ENCODE peak calls at places on chromosomes 16 and 17, in four cellular contexts. X is adrenal gland, B is cardiac muscle cell, D is fibroblast of lung. U is an unnamed sample.

GRCh38 chr16:566475-567361 is at the start of gene NHLRC4:
- DNase-seq in X (peak; percentile 90), D (peak; percentile 60), B (peak; percentile 70), U (peak; percentile 63)

GRCh38 chr16:49282690-49283375 is 1.2 kb upstream of the CBLN1 start:
- DNase-seq in D (no peak), B (peak; percentile 76), X (peak; percentile 12), U (no peak)

GRCh38 chr16:27289669-27290068 is 21.1 kb upstream of the NSMCE1 start:
- DNase-seq in X (no peak), D (no peak), B (no peak), U (no peak)

GRCh38 chr17:7854851-7855642 is at the start of gene TMEM88:
- DNase-seq in D (no peak), B (peak; percentile 87), X (peak; percentile 28), U (no peak)

GRCh38 chr17:57552114-57552601 is 192.9 kb downstream of the CCDC182 start:
- DNase-seq in D (peak; percentile 34), X (no peak), B (peak; percentile 48), U (no peak)

GRCh38 chr17:57597531-57598453 is 147.3 kb downstream of the CCDC182 start:
- DNase-seq in D (peak; percentile 89), B (peak; percentile 79), X (peak; percentile 78), U (peak; percentile 85)

GRCh38 chr16:21701271-21701670 is 37.5 kb downstream of the OTOA start:
- DNase-seq in X (no peak), D (no peak), B (no peak), U (peak; percentile 12)

GRCh38 chr16:87350681-87351319 is 32.8 kb downstream of the FBXO31 start:
- DNase-seq in D (peak; percentile 45), X (peak; percentile 55), B (no peak), U (no peak)

GRCh38 chr17:15482476-15482875 is 15.1 kb upstream of the CDRT4 start:
- DNase-seq in D (no peak), B (no peak), X (no peak), U (no peak)

GRCh38 chr17:45906927-45907622 is 12.7 kb downstream of the MAPT start:
- DNase-seq in D (no peak), B (no peak), X (no peak), U (no peak)

GRCh38 chr16:70250748-70251650 is 741 bp downstream of the EXOSC6 start:
- DNase-seq in D (peak; percentile 43), B (peak; percentile 69), X (peak; percentile 70), U (peak; percentile 70)

GRCh38 chr16:4882261-4882632 is 35.0 kb downstream of the UBN1 start:
- DNase-seq in X (no peak), D (peak; percentile 56), B (no peak), U (no peak)

GRCh38 chr17:19386974-19387920 is at the start of gene MFAP4:
- DNase-seq in D (peak; percentile 97), X (peak; percentile 80), B (peak; percentile 58), U (peak; percentile 92)
- H3K4me3 ChIP-seq in D (peak within 1 kb of the TSS; percentile 24), X (no peak within 1 kb of the TSS), B (no peak within 1 kb of the TSS), U (peak within 1 kb of the TSS; percentile 54)

GRCh38 chr16:68892898-68893297 is 49.6 kb downstream of the TANGO6 start:
- DNase-seq in B (no peak), D (no peak), X (no peak), U (no peak)
- H3K4me3 ChIP-seq in B (no peak overlapping the region), D (no peak overlapping the region), X (no peak overlapping the region), U (no peak overlapping the region)

DNA sequence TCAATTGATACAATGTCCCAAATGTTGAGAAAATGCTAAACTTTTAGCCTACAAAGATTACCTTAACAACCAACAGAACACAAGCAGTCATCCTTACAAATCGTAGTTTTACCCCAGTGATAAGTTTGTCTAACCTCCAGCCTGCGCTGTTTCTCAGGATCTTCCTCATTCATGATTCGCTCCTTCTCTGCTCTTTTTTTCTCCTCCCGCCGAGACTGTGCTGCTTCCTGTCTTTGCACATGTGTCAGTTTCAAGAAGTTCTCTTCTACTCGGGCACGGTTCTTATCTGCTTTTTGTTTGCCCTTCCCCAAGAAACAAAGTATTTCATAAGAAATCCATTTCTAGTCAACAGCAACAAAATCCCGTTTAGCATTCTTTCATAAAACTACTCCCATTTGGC is 10.2 kb upstream of the STRADA start:
- DNase-seq in D (no peak), X (no peak), B (no peak), U (no peak)
- H3K4me3 ChIP-seq in D (no peak overlapping the region), X (no peak overlapping the region), B (no peak overlapping the region), U (no peak overlapping the region)

DNA sequence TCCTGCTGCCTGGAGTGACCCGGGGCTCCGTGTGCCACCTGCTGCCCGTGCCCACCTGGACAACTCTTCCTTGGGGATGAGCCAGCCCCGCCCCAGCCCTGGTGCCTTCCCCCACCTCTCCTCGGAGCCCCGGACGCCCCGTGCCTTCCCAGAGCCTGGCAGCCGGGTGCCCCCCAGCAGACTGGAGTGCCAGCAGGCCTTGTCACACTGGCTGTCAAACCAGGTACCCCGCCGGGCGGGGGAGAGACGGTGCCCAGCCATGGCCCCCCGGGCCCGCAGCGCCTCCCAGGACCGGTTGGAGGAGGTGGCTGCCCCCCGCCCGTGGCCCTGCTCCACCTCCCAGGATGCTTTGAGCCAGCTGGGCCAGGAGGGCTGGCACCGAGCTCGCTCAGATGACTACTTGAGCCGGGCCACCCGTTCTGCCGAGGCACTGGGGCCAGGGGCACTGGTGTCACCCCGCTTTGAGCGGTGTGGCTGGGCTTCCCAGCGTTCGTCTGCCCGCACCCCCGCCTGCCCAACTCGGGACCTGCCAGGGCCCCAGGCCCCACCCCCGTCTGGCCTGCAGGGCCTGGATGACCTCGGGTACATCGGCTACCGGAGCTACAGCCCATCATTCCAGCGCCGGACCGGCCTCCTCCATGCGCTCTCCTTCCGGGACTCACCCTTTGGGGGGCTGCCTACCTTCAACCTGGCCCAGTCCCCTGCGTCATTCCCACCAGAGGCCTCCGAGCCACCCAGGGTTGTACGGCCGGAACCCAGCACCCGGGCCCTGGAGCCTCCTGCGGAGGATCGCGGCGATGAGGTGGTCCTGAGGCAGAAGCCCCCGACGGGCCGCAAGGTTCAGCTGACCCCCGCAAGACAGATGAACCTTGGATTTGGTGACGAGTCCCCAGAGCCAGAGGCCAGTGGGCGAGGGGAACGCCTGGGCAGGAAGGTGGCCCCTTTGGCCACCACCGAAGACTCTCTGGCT is 38.4 kb downstream of the ARHGAP23 start:
- DNase-seq in B (no peak), X (no peak), D (no peak), U (no peak)
- H3K4me3 ChIP-seq in B (no peak overlapping the region), X (no peak overlapping the region), D (peak overlapping the region; percentile 82), U (no peak overlapping the region)

U was measured in A673.